ENCODE peak calls at places on chromosome 9, in nine cellular contexts. Q is GM12864, F is NCI-H460, R is T-helper 2 cell, C is ovary, S is AG08395, Y is tibial artery, J is lung, B is EH. N is an unnamed sample.
A peak's percentile ranks its signal among the peaks of the same experiment; 100 is the strongest.

GRCh38 chr9:3936520-3937235 is 363.2 kb downstream of the GLIS3 start:
- DNase-seq in Q (no peak), F (no peak), R (no peak), C (peak; percentile 46), S (no peak), Y (peak; percentile 79), J (peak; percentile 82), B (no peak), N (peak; percentile 63)

GRCh38 chr9:11149065-11149464 is 536.3 kb upstream of the PTPRD start:
- DNase-seq in Q (no peak), F (no peak), R (no peak), C (no peak), S (no peak), Y (no peak), J (no peak), B (no peak), N (no peak)

GRCh38 chr9:83422512-83422911 is 115.7 kb downstream of the FRMD3 start:
- DNase-seq in Q (no peak), F (no peak), R (no peak), C (no peak), S (peak; percentile 56), Y (no peak), J (no peak), B (peak; percentile 33), N (no peak)

GRCh38 chr9:131769361-131769760 is 29.5 kb upstream of the RAPGEF1 start:
- DNase-seq in Q (no peak), F (no peak), R (no peak), C (no peak), S (no peak), Y (no peak), J (no peak), B (peak; percentile 42), N (no peak)

GRCh38 chr9:107948601-107949000 is 459.0 kb upstream of the KLF4 start:
- DNase-seq in Q (no peak), F (no peak), R (no peak), C (no peak), S (peak; percentile 18), Y (no peak), J (no peak), B (peak; percentile 30), N (no peak)

GRCh38 chr9:105958587-105958986 is 264.2 kb downstream of the TMEM38B start:
- DNase-seq in Q (no peak), F (no peak), R (no peak), C (no peak), S (no peak), Y (no peak), J (no peak), B (no peak), N (no peak)

GRCh38 chr9:6354072-6354686 is 26.0 kb downstream of the TPD52L3 start:
- DNase-seq in Q (peak; percentile 33), F (peak; percentile 38), R (no peak), C (no peak), S (peak; percentile 87), Y (no peak), J (no peak), B (peak; percentile 78), N (no peak)

GRCh38 chr9:89436963-89437625 is 60.8 kb downstream of the SEMA4D start:
- DNase-seq in Q (no peak), F (no peak), R (no peak), C (no peak), S (no peak), Y (no peak), J (peak; percentile 77), B (no peak), N (peak; percentile 84)

GRCh38 chr9:130212543-130213297 is 40.5 kb downstream of the NCS1 start:
- DNase-seq in Q (no peak), F (no peak), R (no peak), C (no peak), S (no peak), Y (peak; percentile 66), J (no peak), B (no peak), N (no peak)

GRCh38 chr9:98031935-98032334 is 24.6 kb upstream of the NANS start:
- DNase-seq in Q (no peak), F (no peak), R (no peak), C (no peak), S (peak; percentile 35), Y (no peak), J (no peak), B (peak; percentile 91), N (no peak)

GRCh38 chr9:93115486-93115885 is 18.6 kb downstream of the NINJ1 start:
- DNase-seq in Q (no peak), F (no peak), R (no peak), C (peak; percentile 11), S (no peak), Y (no peak), J (no peak), B (no peak), N (no peak)

GRCh38 chr9:98610711-98611110 is 98.0 kb downstream of the GABBR2 start:
- DNase-seq in Q (no peak), F (no peak), R (no peak), C (no peak), S (no peak), Y (no peak), J (no peak), B (no peak), N (no peak)

GRCh38 chr9:132144708-132145365 is 17.0 kb upstream of the NTNG2 start:
- DNase-seq in Q (no peak), F (no peak), R (no peak), C (no peak), S (no peak), Y (no peak), J (no peak), B (no peak), N (no peak)

GRCh38 chr9:101477214-101477613 is 41.6 kb upstream of the ALDOB start:
- DNase-seq in Q (no peak), F (no peak), R (no peak), C (no peak), S (no peak), Y (no peak), J (no peak), B (peak; percentile 36), N (no peak)

GRCh38 chr9:19967567-19968459 is 179.0 kb upstream of the SLC24A2 start:
- DNase-seq in Q (no peak), F (no peak), R (no peak), C (no peak), S (no peak), Y (no peak), J (no peak), B (no peak), N (no peak)

GRCh38 chr9:126533911-126534300 is 79.8 kb upstream of the LMX1B start:
- DNase-seq in Q (no peak), F (no peak), R (no peak), C (no peak), S (no peak), Y (no peak), J (no peak), B (no peak), N (no peak)

GRCh38 chr9:125428060-125428481 is 166.4 kb downstream of the GAPVD1 start:
- DNase-seq in Q (no peak), F (peak; percentile 38), R (no peak), C (no peak), S (no peak), Y (no peak), J (no peak), B (peak; percentile 23), N (peak; percentile 36)

GRCh38 chr9:33025572-33026347 is 687 bp downstream of the DNAJA1 start:
- DNase-seq in Q (no peak), F (no peak), R (peak; percentile 67), C (peak; percentile 62), S (peak; percentile 45), Y (peak; percentile 73), J (peak; percentile 62), B (peak; percentile 57), N (peak; percentile 65)

GRCh38 chr9:95080961-95081658 is 236.4 kb downstream of the FANCC start:
- DNase-seq in Q (no peak), F (no peak), R (no peak), C (no peak), S (no peak), Y (peak; percentile 66), J (no peak), B (no peak), N (peak; percentile 20)

GRCh38 chr9:116661037-116661954 is 25.8 kb upstream of the TRIM32 start:
- DNase-seq in Q (no peak), F (peak; percentile 65), R (no peak), C (no peak), S (peak; percentile 88), Y (no peak), J (no peak), B (peak; percentile 84), N (peak; percentile 31)

GRCh38 chr9:37464426-37465248 is 613 bp downstream of the ZBTB5 start:
- DNase-seq in Q (peak; percentile 31), F (peak; percentile 32), R (peak; percentile 77), C (peak; percentile 76), S (peak; percentile 69), Y (peak; percentile 90), J (peak; percentile 75), B (peak; percentile 82), N (peak; percentile 72)

N was measured in stomach.